ENCODE peak calls at places on chromosomes 11 and 22, in six cellular contexts. P is Calu3, G is fibroblast of mammary gland, X is AG04449, H is pancreas, R is PC-3. D is an unnamed sample.

GRCh38 chr11:63518548-63518947 is 12.7 kb downstream of the LGALS12 start:
- DNase-seq in X (peak), G (peak), R (peak), H (no peak), P (no peak), D (no peak)

GRCh38 chr22:40418366-40419201 is 48.2 kb downstream of the SGSM3 start:
- DNase-seq in X (no peak), P (no peak), G (peak), H (no peak), R (no peak), D (no peak)

GRCh38 chr22:49934144-49934890 is 15.9 kb downstream of the CRELD2 start:
- DNase-seq in G (peak), R (peak), H (peak), P (peak), X (no peak), D (no peak)

GRCh38 chr11:606245-606644 is 9.5 kb downstream of the IRF7 start:
- DNase-seq in H (peak), R (peak), P (no peak), G (peak), X (no peak), D (no peak)

GRCh38 chr11:107799245-107799859 is 59.2 kb downstream of the SLC35F2 start:
- DNase-seq in H (peak), P (peak), R (peak), X (no peak), G (peak), D (peak)

GRCh38 chr11:116960916-116961315 is 123.5 kb upstream of the APOA1 start:
- DNase-seq in G (peak), P (no peak), X (no peak), R (peak), H (no peak), D (no peak)

GRCh38 chr11:121291896-121292502 is 572 bp upstream of the SC5D start:
- DNase-seq in X (no peak), H (no peak), G (no peak), R (peak), P (no peak), D (peak)

GRCh38 chr22:46941958-46942815 is 179.7 kb downstream of the TBC1D22A start:
- DNase-seq in X (no peak), P (no peak), H (no peak), R (no peak), G (peak), D (no peak)

GRCh38 chr22:40855960-40856512 is 403 bp downstream of the ST13 start:
- DNase-seq in X (no peak), G (peak), R (no peak), H (no peak), P (peak), D (peak)

GRCh38 chr11:68813778-68814177 is 27.9 kb downstream of the CPT1A start:
- DNase-seq in R (no peak), H (no peak), P (no peak), G (no peak), X (no peak), D (no peak)

GRCh38 chr22:47850644-47851151 is 1088.2 kb downstream of the TBC1D22A start:
- DNase-seq in G (no peak), R (peak), P (no peak), X (no peak), H (no peak), D (no peak)

GRCh38 chr11:76628408-76628947 is 42.1 kb downstream of the LRRC32 start:
- DNase-seq in G (no peak), X (no peak), P (no peak), H (no peak), R (no peak), D (no peak)

GRCh38 chr11:76631566-76632308 is 38.8 kb downstream of the LRRC32 start:
- DNase-seq in H (no peak), P (no peak), G (no peak), R (no peak), X (no peak), D (no peak)

GRCh38 chr11:76630600-76630999 is 39.9 kb downstream of the LRRC32 start:
- DNase-seq in G (no peak), X (no peak), H (no peak), R (no peak), P (no peak), D (no peak)

GRCh38 chr11:76629133-76629852 is 41.3 kb downstream of the LRRC32 start:
- DNase-seq in G (peak), X (no peak), P (no peak), H (peak), R (no peak), D (no peak)

GRCh38 chr11:76629853-76630599 is 40.5 kb downstream of the LRRC32 start:
- DNase-seq in G (peak), X (no peak), P (no peak), H (peak), R (no peak), D (no peak)
- TF ChIP-seq CTCF in G (peak), X (no peak), P (no peak), H (no peak), R (no peak), D (no peak)

GRCh38 chr22:39244073-39244495 is 698 bp downstream of the PDGFB start:
- DNase-seq in X (no peak), R (no peak), P (no peak), G (no peak), H (no peak), D (no peak)
- TF ChIP-seq CTCF in X (no peak), R (peak), P (peak), G (no peak), H (no peak), D (no peak)

GRCh38 chr11:124896071-124896750 is 1.5 kb downstream of the ROBO4 start:
- DNase-seq in R (peak), P (no peak), H (no peak), G (no peak), X (no peak), D (no peak)

GRCh38 chr11:124896821-124897391 is 759 bp downstream of the ROBO4 start:
- DNase-seq in R (no peak), P (no peak), G (peak), H (no peak), X (no peak), D (no peak)

GRCh38 chr11:124899376-124900145 is 1.9 kb upstream of the ROBO4 start:
- DNase-seq in G (peak), P (no peak), R (peak), X (no peak), H (no peak), D (no peak)

GRCh38 chr11:124898711-124899110 is 1.0 kb upstream of the ROBO4 start:
- DNase-seq in X (no peak), G (peak), R (peak), H (no peak), P (no peak), D (no peak)

DNA sequence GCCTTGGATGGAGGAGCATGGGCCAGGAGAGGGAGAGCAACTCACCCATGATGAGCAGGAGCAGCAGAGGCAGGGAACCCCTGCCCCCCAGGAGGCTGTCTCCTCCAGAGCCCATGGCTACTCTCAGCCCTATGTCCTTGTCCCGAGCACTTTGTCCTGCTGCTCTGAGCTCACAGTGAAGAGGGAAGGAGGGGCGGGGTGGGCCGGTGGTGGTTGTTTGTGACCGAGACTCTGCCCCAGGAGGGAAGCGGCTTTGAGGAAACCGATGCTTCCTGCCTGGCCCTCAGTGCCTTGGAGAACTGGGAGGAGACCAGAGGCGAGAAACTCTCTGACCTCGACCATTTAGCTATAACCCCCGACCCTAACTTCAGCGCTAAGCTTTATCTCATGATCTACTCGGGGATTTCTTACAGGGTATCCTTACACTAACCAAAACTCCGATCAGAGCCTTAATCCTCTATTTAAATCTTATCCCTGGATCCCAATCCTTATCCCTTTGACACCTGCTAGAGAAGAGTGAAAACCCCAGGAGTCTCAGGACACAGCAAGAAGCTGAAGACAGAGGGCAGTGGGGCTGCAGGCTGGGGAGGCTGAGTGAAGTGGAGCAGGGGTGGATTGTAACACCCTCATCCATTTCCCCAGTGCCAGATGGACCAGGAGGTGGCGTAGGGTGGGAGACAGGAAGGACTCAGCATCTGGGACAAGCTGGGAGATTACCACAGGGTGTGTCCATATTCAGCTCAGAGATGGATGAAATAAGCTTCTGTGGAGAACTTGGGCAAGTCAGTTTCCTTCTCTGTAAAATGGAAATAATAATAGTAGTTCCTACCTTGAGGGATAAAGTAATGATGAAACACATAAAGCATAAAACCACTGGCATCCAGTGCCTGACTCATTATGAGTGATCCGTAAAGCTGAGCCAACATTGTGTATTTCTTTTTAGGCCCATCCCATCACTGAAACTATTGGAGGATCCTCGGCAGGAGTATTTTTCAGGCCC is at the start of gene ROBO4:
- DNase-seq in G (peak), H (no peak), R (peak), P (no peak), X (peak), D (no peak)
- TF ChIP-seq CTCF in G (peak), H (no peak), R (peak), P (no peak), X (no peak), D (no peak)

DNA sequence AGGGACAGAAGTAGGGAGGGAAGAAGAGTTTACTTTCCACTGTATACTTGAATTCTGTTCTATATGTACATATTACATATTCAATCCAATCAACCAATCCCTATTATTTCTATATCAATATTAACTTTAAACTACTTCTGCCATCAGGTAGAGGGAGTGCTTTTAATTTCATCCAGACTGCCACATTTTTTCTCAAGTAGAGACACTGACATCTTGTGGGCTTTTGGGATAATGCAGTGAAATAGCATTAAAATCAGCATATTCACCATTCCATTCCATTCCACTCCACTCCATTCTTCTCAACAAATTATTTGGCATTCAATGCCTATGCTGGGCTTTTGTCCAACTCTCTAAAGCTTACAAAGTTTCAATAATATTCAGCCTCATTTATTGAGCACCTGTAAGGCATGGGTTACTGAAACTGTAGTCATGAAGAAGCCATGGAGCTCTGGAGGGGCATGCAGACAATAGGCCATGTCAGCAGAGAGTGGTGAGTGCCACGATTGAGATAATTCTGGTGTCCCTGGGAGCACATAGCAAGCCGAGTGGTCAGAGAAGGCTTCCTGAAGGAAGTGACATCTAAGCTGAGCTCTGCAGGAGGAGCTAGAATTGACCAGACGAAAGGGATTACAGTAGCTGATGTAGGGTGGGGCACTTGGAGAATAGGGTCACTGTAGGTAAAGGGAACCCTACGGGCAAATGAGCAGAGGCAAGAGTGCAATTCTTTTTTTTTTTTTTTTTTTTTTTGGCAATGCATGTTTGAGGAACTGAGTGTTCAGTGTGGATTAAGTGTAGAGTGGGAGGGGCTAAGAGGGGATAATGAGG is 12.8 kb upstream of the CLPB start:
- DNase-seq in X (no peak), P (peak), R (peak), G (peak), H (no peak), D (peak)
- TF ChIP-seq CTCF in X (peak), P (peak), R (peak), G (peak), H (peak), D (peak)

DNA sequence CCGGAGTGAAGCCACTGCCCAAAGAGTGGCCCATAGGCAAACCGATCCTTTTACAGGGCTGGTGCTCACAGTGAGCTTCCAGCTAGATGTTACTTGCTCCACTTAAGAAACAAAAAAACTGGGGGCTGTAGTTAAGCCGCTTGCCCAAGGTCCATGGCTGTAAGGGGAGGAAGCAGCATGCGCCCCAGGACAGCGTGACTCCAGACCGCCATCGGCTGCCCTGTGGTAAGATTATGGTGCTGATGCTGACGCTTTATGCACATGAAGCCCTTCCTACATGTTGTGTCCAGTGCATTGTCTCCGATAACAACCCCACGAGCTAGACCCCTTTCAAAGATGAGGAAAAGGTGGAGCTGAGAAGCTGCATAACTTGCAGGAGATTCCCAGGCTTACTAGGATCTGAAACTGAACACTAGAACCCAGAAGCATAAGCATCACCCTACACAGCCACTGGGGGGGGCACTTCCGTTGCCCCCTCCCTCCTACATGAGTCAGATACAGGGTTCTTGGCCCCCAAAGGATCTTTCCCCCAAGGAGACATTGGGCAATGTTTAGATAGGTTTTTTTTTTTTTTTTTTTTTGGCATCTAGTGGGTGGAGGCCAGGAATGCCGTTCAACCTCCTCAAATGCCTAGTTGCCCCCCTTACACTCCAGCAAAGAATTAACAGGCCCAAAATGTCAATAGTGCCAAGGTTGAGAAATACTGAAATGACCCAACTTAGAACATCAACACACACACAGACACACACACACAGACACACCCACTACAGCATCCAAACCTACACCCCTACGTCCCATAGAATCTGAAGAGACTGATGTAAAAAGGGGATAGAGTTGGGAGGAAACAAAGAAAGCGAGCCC is 53.9 kb downstream of the MN1 start:
- DNase-seq in H (no peak), G (peak), P (no peak), X (no peak), R (no peak), D (no peak)
- TF ChIP-seq CTCF in H (no peak), G (peak), P (no peak), X (no peak), R (peak), D (no peak)

GRCh38 chr11:128520886-128521696 is 66.3 kb downstream of the ETS1 start:
- DNase-seq in R (no peak), G (peak), H (no peak), X (no peak), P (no peak), D (peak)
- TF ChIP-seq CTCF in R (peak), G (no peak), H (no peak), X (no peak), P (no peak), D (no peak)

DNA sequence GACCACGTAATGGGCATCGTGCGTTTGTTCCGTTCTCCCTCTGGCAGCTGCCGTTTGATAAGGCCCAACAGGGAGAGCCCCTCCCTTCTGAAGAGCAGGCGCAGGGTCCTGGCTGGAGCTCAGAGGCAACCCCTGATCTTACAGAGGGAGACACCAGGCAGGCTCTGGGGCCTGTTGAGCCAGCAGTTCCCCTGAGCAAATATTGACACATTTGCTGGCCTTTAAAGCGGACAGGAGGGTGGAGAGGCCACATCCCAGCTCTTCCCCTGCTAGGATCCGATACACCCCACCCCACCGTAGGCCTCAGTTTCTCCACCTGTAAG is 11.8 kb upstream of the C1QTNF6 start:
- DNase-seq in P (no peak), H (no peak), R (peak), X (no peak), G (no peak), D (peak)
- TF ChIP-seq CTCF in P (no peak), H (no peak), R (no peak), X (no peak), G (no peak), D (no peak)

D was measured in GM20000.